ENCODE peak calls at places on chromosomes 7 and 10, in six cellular contexts. K is epithelial cell of esophagus, Y is Caki2, I is lower leg skin, H is fibroblast of lung, Q is left colon. N is an unnamed sample.

GRCh38 chr10:59757966-59758365 is 4.7 kb upstream of the MRLN start:
- DNase-seq in K (peak), Y (no peak), I (no peak), H (peak), Q (no peak), N (no peak)

GRCh38 chr7:80018941-80019808 is 115.5 kb upstream of the GNAI1 start:
- DNase-seq in K (peak), Y (peak), I (no peak), H (peak), Q (no peak), N (no peak)

GRCh38 chr10:1057106-1057657 is 997 bp downstream of the WDR37 start:
- DNase-seq in K (peak), Y (no peak), I (no peak), H (no peak), Q (no peak), N (no peak)

GRCh38 chr10:49169776-49170175 is 18.4 kb downstream of the TMEM273 start:
- DNase-seq in K (no peak), Y (no peak), I (no peak), H (no peak), Q (no peak), N (no peak)

GRCh38 chr10:116625845-116626244 is 5.1 kb downstream of the PNLIPRP2 start:
- DNase-seq in K (no peak), Y (no peak), I (no peak), H (no peak), Q (no peak), N (no peak)

GRCh38 chr10:9209105-9209798 is 1154.8 kb downstream of the GATA3 start:
- DNase-seq in K (peak), Y (peak), I (peak), H (peak), Q (no peak), N (peak)

GRCh38 chr7:37694208-37695080 is 10.9 kb downstream of the GPR141 start:
- DNase-seq in K (peak), Y (no peak), I (peak), H (no peak), Q (no peak), N (no peak)

GRCh38 chr7:121872831-121873764 is at the start of gene PTPRZ1:
- DNase-seq in K (peak), Y (peak), I (no peak), H (peak), Q (no peak), N (no peak)

GRCh38 chr7:152313879-152314604 is 121.8 kb downstream of the KMT2C start:
- DNase-seq in K (peak), Y (peak), I (peak), H (peak), Q (no peak), N (no peak)

GRCh38 chr7:40147371-40148246 is 12.8 kb downstream of the SUGCT start:
- DNase-seq in K (no peak), Y (no peak), I (no peak), H (no peak), Q (no peak), N (no peak)